ENCODE peak calls at places on chromosomes 6 and 20, in five cellular contexts. N is left lung; Y is stimulated activated CD4-positive, alpha-beta T cell treated with anti-CD3 and anti-CD28 coated beads, Interleukin-15, amount 100 ng/mL, for 24 hours; U is GM04503; E is CD4-positive, alpha-beta T cell. B is an unnamed sample.

GRCh38 chr6:149082320-149082719 is 235.2 kb upstream of the TAB2 start:
- DNase-seq in Y (peak), N (peak), U (no peak), E (peak), B (peak)

GRCh38 chr6:137148291-137149076 is 25.0 kb downstream of the IL22RA2 start:
- DNase-seq in E (no peak), U (peak), N (peak), Y (no peak), B (no peak)

GRCh38 chr6:14983599-14984296 is 262.1 kb upstream of the JARID2 start:
- DNase-seq in U (no peak), N (no peak), Y (no peak), E (no peak), B (no peak)

GRCh38 chr6:33414592-33415271 is 3.2 kb downstream of the CUTA start:
- DNase-seq in Y (no peak), U (no peak), N (no peak), E (no peak), B (no peak)

GRCh38 chr6:81788748-81789147 is 36.3 kb upstream of the TENT5A start:
- DNase-seq in Y (no peak), E (no peak), U (no peak), N (no peak), B (no peak)

GRCh38 chr6:150250826-150251225 is 108.0 kb downstream of the PPP1R14C start:
- DNase-seq in U (peak), E (no peak), N (no peak), Y (no peak), B (no peak)

GRCh38 chr6:32163559-32164258 is 686 bp upstream of the EGFL8 start:
- DNase-seq in N (no peak), U (no peak), E (no peak), Y (no peak), B (no peak)

GRCh38 chr6:153214439-153214838 is 83.4 kb upstream of the RGS17 start:
- DNase-seq in E (no peak), N (no peak), U (no peak), Y (no peak), B (no peak)

GRCh38 chr20:50274570-50275430 is 84.2 kb downstream of the CEBPB start:
- DNase-seq in N (peak), Y (no peak), U (no peak), E (no peak), B (no peak)

GRCh38 chr20:62872184-62872862 is 10.7 kb upstream of the TCFL5 start:
- DNase-seq in Y (no peak), E (no peak), U (no peak), N (no peak), B (no peak)

GRCh38 chr6:100099189-100100074 is 105.4 kb upstream of the MCHR2 start:
- DNase-seq in E (no peak), N (no peak), Y (no peak), U (no peak), B (no peak)

GRCh38 chr6:65461121-65461520 is 245.9 kb downstream of the EYS start:
- DNase-seq in U (no peak), Y (no peak), N (no peak), E (no peak), B (no peak)

GRCh38 chr6:51570168-51570921 is 517.1 kb downstream of the PKHD1 start:
- DNase-seq in U (no peak), Y (no peak), E (no peak), N (no peak), B (no peak)

GRCh38 chr20:58096880-58097813 is 131.3 kb downstream of the ANKRD60 start:
- DNase-seq in Y (no peak), E (no peak), U (no peak), N (no peak), B (no peak)

GRCh38 chr6:37845026-37845911 is 25.7 kb downstream of the ZFAND3 start:
- DNase-seq in Y (no peak), E (no peak), N (no peak), U (no peak), B (no peak)

GRCh38 chr20:41476013-41476441 is 109.4 kb upstream of the EMILIN3 start:
- DNase-seq in U (peak), Y (no peak), N (no peak), E (no peak), B (no peak)

GRCh38 chr6:12527339-12527738 is 189.2 kb upstream of the PHACTR1 start:
- DNase-seq in U (no peak), N (no peak), E (no peak), Y (no peak), B (no peak)

GRCh38 chr20:62575976-62576722 is 66.2 kb upstream of the SLCO4A1 start:
- DNase-seq in E (no peak), U (no peak), Y (no peak), N (no peak), B (no peak)

GRCh38 chr20:21029356-21029755 is 76.8 kb downstream of the LINC00237 start:
- DNase-seq in N (no peak), E (no peak), U (no peak), Y (no peak), B (no peak)

GRCh38 chr6:1678966-1679690 is 69.4 kb downstream of the FOXC1 start:
- DNase-seq in N (no peak), E (no peak), Y (no peak), U (no peak), B (no peak)